ENCODE peak calls at places on chromosomes 13 and 19, in five cellular contexts. One of them, this sample, is unnamed.
A peak's percentile ranks its signal among the peaks of the same experiment; 100 is the strongest.

GRCh38 chr13:94352057-94352456 is 127.4 kb downstream of the DCT start:
- DNase-seq in GM13977: no peak
- DNase-seq in cardiac fibroblast: peak; percentile 33
- DNase-seq in neural progenitor cell: no peak
- DNase-seq in psoas muscle: no peak
- DNase-seq in this sample: no peak

GRCh38 chr19:8526345-8527062 is 12.5 kb upstream of the ZNF414 start:
- DNase-seq in GM13977: no peak
- DNase-seq in cardiac fibroblast: peak; percentile 94
- DNase-seq in neural progenitor cell: peak; percentile 96
- DNase-seq in psoas muscle: peak; percentile 88
- DNase-seq in this sample: no peak

GRCh38 chr19:13887529-13887928 is 10.6 kb downstream of the NANOS3 start:
- DNase-seq in GM13977: no peak
- DNase-seq in cardiac fibroblast: peak; percentile 53
- DNase-seq in neural progenitor cell: no peak
- DNase-seq in psoas muscle: no peak
- DNase-seq in this sample: no peak

GRCh38 chr13:29140277-29140676 is 320.1 kb downstream of the MTUS2 start:
- DNase-seq in GM13977: no peak
- DNase-seq in cardiac fibroblast: peak; percentile 39
- DNase-seq in neural progenitor cell: no peak
- DNase-seq in psoas muscle: no peak
- DNase-seq in this sample: no peak

GRCh38 chr19:33819875-33820781 is 23.5 kb downstream of the KCTD15 start:
- DNase-seq in GM13977: peak; percentile 58
- DNase-seq in cardiac fibroblast: peak; percentile 68
- DNase-seq in neural progenitor cell: peak; percentile 80
- DNase-seq in psoas muscle: peak; percentile 82
- DNase-seq in this sample: peak; percentile 60

GRCh38 chr19:55259540-55260210 is 858 bp upstream of the PPP6R1 start:
- DNase-seq in GM13977: no peak
- DNase-seq in cardiac fibroblast: no peak
- DNase-seq in neural progenitor cell: no peak
- DNase-seq in psoas muscle: no peak
- DNase-seq in this sample: no peak

GRCh38 chr19:47475460-47475859 is 3.8 kb upstream of the SLC8A2 start:
- DNase-seq in GM13977: no peak
- DNase-seq in cardiac fibroblast: no peak
- DNase-seq in neural progenitor cell: no peak
- DNase-seq in psoas muscle: no peak
- DNase-seq in this sample: no peak

GRCh38 chr19:13959962-13960862 is 7.9 kb downstream of the DCAF15 start:
- DNase-seq in GM13977: no peak
- DNase-seq in cardiac fibroblast: no peak
- DNase-seq in neural progenitor cell: peak; percentile 30
- DNase-seq in psoas muscle: no peak
- DNase-seq in this sample: peak; percentile 70

GRCh38 chr19:14871619-14872230 is 14.2 kb downstream of the OR7A17 start:
- DNase-seq in GM13977: peak; percentile 33
- DNase-seq in cardiac fibroblast: peak; percentile 33
- DNase-seq in neural progenitor cell: no peak
- DNase-seq in psoas muscle: no peak
- DNase-seq in this sample: peak; percentile 13

GRCh38 chr13:80341098-80341701 is at the start of gene SPRY2:
- DNase-seq in GM13977: peak; percentile 83
- DNase-seq in cardiac fibroblast: peak; percentile 98
- DNase-seq in neural progenitor cell: peak; percentile 97
- DNase-seq in psoas muscle: peak; percentile 95
- DNase-seq in this sample: peak; percentile 81

GRCh38 chr13:50189450-50189849 is 174.2 kb downstream of the KCNRG start:
- DNase-seq in GM13977: no peak
- DNase-seq in cardiac fibroblast: no peak
- DNase-seq in neural progenitor cell: no peak
- DNase-seq in psoas muscle: no peak
- DNase-seq in this sample: no peak
- TF ChIP-seq CTCF in GM13977: peak; percentile 28
- TF ChIP-seq CTCF in cardiac fibroblast: no peak
- TF ChIP-seq CTCF in neural progenitor cell: peak; percentile 28
- TF ChIP-seq CTCF in psoas muscle: no peak
- TF ChIP-seq CTCF in this sample: no peak

GRCh38 chr13:44649118-44649455 is 73.0 kb upstream of the TSC22D1 start:
- DNase-seq in GM13977: no peak
- DNase-seq in cardiac fibroblast: no peak
- DNase-seq in neural progenitor cell: peak; percentile 31
- DNase-seq in psoas muscle: no peak
- DNase-seq in this sample: no peak

GRCh38 chr13:44646044-44646443 is 69.9 kb upstream of the TSC22D1 start:
- DNase-seq in GM13977: no peak
- DNase-seq in cardiac fibroblast: no peak
- DNase-seq in neural progenitor cell: no peak
- DNase-seq in psoas muscle: no peak
- DNase-seq in this sample: no peak

GRCh38 chr13:44649834-44650233 is 73.7 kb upstream of the TSC22D1 start:
- DNase-seq in GM13977: no peak
- DNase-seq in cardiac fibroblast: no peak
- DNase-seq in neural progenitor cell: no peak
- DNase-seq in psoas muscle: no peak
- DNase-seq in this sample: no peak

GRCh38 chr13:44651209-44651608 is 75.1 kb upstream of the TSC22D1 start:
- DNase-seq in GM13977: no peak
- DNase-seq in cardiac fibroblast: peak; percentile 13
- DNase-seq in neural progenitor cell: no peak
- DNase-seq in psoas muscle: no peak
- DNase-seq in this sample: no peak

DNA sequence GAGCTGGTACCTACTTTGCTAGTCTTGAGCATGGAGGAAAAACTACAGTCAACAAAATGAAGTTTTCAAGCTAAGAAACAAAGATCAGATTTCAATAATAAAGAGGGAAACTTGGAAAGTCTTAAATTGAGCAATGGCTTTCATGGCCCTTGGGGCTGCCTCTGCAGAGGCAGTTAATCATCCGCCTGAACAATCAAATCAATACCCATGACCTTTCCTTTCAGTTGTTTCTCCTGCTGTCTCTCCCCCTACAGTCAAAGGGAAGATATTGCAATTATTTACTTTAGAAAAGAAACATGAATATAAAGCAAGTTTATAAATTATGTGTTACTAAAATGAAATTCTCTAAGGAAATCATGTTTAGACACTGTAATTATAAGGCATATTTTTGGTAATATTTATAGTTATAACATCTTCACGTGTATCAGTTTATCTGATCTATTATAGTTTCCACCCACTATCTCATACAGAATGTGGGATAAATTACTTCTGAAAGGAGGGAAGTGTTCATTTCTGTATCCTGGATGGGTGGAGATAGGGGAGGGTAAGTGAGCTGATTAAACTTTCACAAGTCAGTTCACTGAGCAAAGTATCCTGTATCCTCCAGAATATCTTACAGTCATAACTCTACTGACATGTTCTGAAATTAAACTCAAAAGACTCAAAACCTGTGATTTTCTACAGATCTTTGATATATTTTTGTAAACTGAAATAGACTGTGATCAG is 72.4 kb upstream of the TSC22D1 start:
- DNase-seq in GM13977: peak; percentile 47
- DNase-seq in cardiac fibroblast: peak; percentile 55
- DNase-seq in neural progenitor cell: no peak
- DNase-seq in psoas muscle: no peak
- DNase-seq in this sample: peak; percentile 55
- TF ChIP-seq CTCF in GM13977: peak; percentile 38
- TF ChIP-seq CTCF in cardiac fibroblast: peak; percentile 49
- TF ChIP-seq CTCF in neural progenitor cell: peak; percentile 52
- TF ChIP-seq CTCF in psoas muscle: peak; percentile 30
- TF ChIP-seq CTCF in this sample: no peak

GRCh38 chr13:23778007-23778687 is 111.1 kb downstream of the MIPEP start:
- DNase-seq in GM13977: no peak
- DNase-seq in cardiac fibroblast: peak; percentile 18
- DNase-seq in neural progenitor cell: no peak
- DNase-seq in psoas muscle: no peak
- DNase-seq in this sample: no peak
- TF ChIP-seq CTCF in GM13977: peak; percentile 24
- TF ChIP-seq CTCF in cardiac fibroblast: no peak
- TF ChIP-seq CTCF in neural progenitor cell: no peak
- TF ChIP-seq CTCF in psoas muscle: no peak
- TF ChIP-seq CTCF in this sample: peak; percentile 5

GRCh38 chr13:109427695-109428094 is 358.7 kb downstream of the IRS2 start:
- DNase-seq in GM13977: no peak
- DNase-seq in cardiac fibroblast: no peak
- DNase-seq in neural progenitor cell: no peak
- DNase-seq in psoas muscle: no peak
- DNase-seq in this sample: no peak
- TF ChIP-seq CTCF in GM13977: no peak
- TF ChIP-seq CTCF in cardiac fibroblast: no peak
- TF ChIP-seq CTCF in neural progenitor cell: peak; percentile 16
- TF ChIP-seq CTCF in psoas muscle: no peak
- TF ChIP-seq CTCF in this sample: no peak

DNA sequence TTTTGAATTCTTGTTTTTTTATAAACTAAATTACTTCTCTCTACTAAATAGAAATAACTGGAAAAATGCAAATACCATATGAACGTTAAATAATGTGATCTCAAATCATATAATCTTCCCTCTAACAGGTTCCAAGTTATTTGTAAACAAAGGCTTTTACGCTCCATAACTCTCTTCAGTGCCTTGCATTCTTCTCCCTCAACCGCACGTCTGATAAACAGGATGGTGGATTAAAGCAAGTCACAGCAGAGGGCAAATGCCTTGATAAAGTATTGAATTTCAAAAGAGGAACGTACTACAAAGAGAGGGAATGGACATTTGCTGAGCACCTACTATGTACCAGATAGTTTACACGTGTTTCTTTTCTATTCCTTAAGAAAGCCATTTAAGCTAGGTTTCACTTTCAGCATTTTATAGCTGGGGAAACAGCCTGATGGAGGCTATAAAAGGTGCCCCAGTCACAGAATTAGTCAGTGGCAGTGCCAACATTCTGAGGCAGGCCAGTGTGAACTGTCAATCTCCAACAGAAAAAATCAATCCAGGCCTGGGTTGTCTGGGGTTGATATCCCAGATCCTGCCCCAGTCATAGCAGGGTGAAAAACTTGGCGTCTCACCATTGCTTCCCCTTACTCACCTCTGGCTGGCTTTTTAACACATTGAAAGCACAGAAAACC is 15.8 kb downstream of the MRPS31 start:
- DNase-seq in GM13977: no peak
- DNase-seq in cardiac fibroblast: no peak
- DNase-seq in neural progenitor cell: no peak
- DNase-seq in psoas muscle: no peak
- DNase-seq in this sample: no peak
- TF ChIP-seq CTCF in GM13977: no peak
- TF ChIP-seq CTCF in cardiac fibroblast: no peak
- TF ChIP-seq CTCF in neural progenitor cell: no peak
- TF ChIP-seq CTCF in psoas muscle: no peak
- TF ChIP-seq CTCF in this sample: no peak

GRCh38 chr19:38425810-38426466 is at the start of gene RASGRP4:
- DNase-seq in GM13977: peak; percentile 68
- DNase-seq in cardiac fibroblast: no peak
- DNase-seq in neural progenitor cell: no peak
- DNase-seq in psoas muscle: no peak
- DNase-seq in this sample: peak; percentile 56
- TF ChIP-seq CTCF in GM13977: no peak
- TF ChIP-seq CTCF in cardiac fibroblast: no peak
- TF ChIP-seq CTCF in neural progenitor cell: no peak
- TF ChIP-seq CTCF in psoas muscle: no peak
- TF ChIP-seq CTCF in this sample: no peak

DNA sequence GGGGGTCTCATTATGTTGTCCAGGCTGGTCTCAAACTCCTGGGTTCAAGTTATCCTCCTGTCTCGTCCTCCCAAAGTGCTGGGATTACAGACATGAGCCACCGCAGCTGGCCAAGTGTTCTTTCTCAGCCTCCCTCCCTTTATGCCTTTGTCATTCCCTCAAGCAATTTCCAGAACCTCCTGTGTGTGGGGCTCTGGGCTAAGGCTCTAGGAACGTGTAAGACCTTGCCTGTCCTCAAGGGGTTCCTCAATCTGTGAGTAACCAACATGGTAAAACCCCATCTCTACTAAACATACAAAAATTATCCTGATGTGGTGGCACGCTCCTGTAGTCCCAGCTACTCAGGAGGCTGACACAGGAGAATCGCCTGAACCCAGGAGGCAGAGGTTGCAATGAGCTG is 15.5 kb upstream of the SPACA4 start:
- DNase-seq in GM13977: no peak
- DNase-seq in cardiac fibroblast: peak; percentile 23
- DNase-seq in neural progenitor cell: no peak
- DNase-seq in psoas muscle: no peak
- DNase-seq in this sample: no peak
- TF ChIP-seq CTCF in GM13977: no peak
- TF ChIP-seq CTCF in cardiac fibroblast: no peak
- TF ChIP-seq CTCF in neural progenitor cell: no peak
- TF ChIP-seq CTCF in psoas muscle: no peak
- TF ChIP-seq CTCF in this sample: no peak

GRCh38 chr19:5314012-5314906 is 26.4 kb downstream of the PTPRS start:
- DNase-seq in GM13977: no peak
- DNase-seq in cardiac fibroblast: peak; percentile 37
- DNase-seq in neural progenitor cell: no peak
- DNase-seq in psoas muscle: no peak
- DNase-seq in this sample: no peak
- TF ChIP-seq CTCF in GM13977: no peak
- TF ChIP-seq CTCF in cardiac fibroblast: no peak
- TF ChIP-seq CTCF in neural progenitor cell: no peak
- TF ChIP-seq CTCF in psoas muscle: no peak
- TF ChIP-seq CTCF in this sample: no peak

This sample was measured in GM20000.